ENCODE peak calls at places on chromosomes 4 and X, in eight cellular contexts. S, A, U, X, B, C, Q and H are unnamed samples.

GRCh38 chr4:185566972-185567749 is 31.9 kb upstream of the PDLIM3 start:
- DNase-seq in X (peak), S (peak), B (peak), Q (no peak), U (peak), A (no peak), C (no peak), H (no peak)

GRCh38 chr4:6892190-6892908 is 17.3 kb upstream of the TBC1D14 start:
- DNase-seq in S (no peak), U (no peak), X (peak), Q (peak), A (peak), B (peak), C (peak), H (no peak)

GRCh38 chr4:2417765-2418651 is at the start of gene ZFYVE28:
- DNase-seq in S (no peak), Q (no peak), U (no peak), B (no peak), C (no peak), A (no peak), X (peak), H (no peak)

GRCh38 chr4:6239968-6240367 is 29.7 kb upstream of the WFS1 start:
- DNase-seq in U (no peak), A (no peak), Q (no peak), B (no peak), X (no peak), S (no peak), C (no peak), H (no peak)

GRCh38 chr4:8838911-8839431 is 32.7 kb downstream of the HMX1 start:
- DNase-seq in A (no peak), C (no peak), B (no peak), Q (no peak), U (no peak), S (no peak), X (no peak), H (no peak)

GRCh38 chr4:78616046-78616498 is 64.5 kb downstream of the ANXA3 start:
- DNase-seq in C (no peak), A (no peak), Q (no peak), B (peak), X (peak), S (no peak), U (peak), H (no peak)

GRCh38 chr4:76232681-76233080 is 18.8 kb upstream of the FAM47E start:
- DNase-seq in X (no peak), U (no peak), Q (no peak), B (no peak), A (no peak), S (no peak), C (no peak), H (no peak)

GRCh38 chr4:81522711-81523110 is 51.0 kb upstream of the RASGEF1B start:
- DNase-seq in C (no peak), Q (no peak), A (no peak), B (no peak), S (no peak), X (no peak), U (no peak), H (no peak)

GRCh38 chrX:74519870-74520269 is 94.6 kb downstream of the RLIM start:
- DNase-seq in B (no peak), A (no peak), Q (peak), X (no peak), U (no peak), S (no peak), C (no peak), H (no peak)

GRCh38 chr4:182314537-182314936 is 71.3 kb downstream of the TENM3 start:
- DNase-seq in S (no peak), B (no peak), U (no peak), A (no peak), Q (no peak), C (no peak), X (no peak), H (no peak)

GRCh38 chrX:129139837-129140679 is 383.2 kb downstream of the SMARCA1 start:
- DNase-seq in C (no peak), Q (no peak), X (no peak), A (no peak), U (no peak), S (no peak), B (no peak), H (no peak)

GRCh38 chr4:106909776-106910175 is 126.3 kb downstream of the DKK2 start:
- DNase-seq in C (no peak), S (no peak), B (no peak), A (no peak), U (no peak), X (no peak), Q (no peak), H (no peak)

GRCh38 chr4:6986067-6986780 is 56.9 kb upstream of the TADA2B start:
- DNase-seq in S (peak), X (peak), A (no peak), B (peak), Q (peak), C (no peak), U (peak), H (no peak)

GRCh38 chr4:130147618-130148017 is 1051.7 kb downstream of the C4orf33 start:
- DNase-seq in U (no peak), B (no peak), A (no peak), Q (no peak), C (no peak), S (no peak), X (no peak), H (no peak)

GRCh38 chrX:38803286-38803608 is 2.0 kb downstream of the MID1IP1 start:
- DNase-seq in X (no peak), A (no peak), S (no peak), U (no peak), B (no peak), Q (no peak), C (no peak), H (no peak)

GRCh38 chrX:110133735-110134370 is 130.9 kb downstream of the TMEM164 start:
- DNase-seq in C (no peak), X (no peak), Q (no peak), U (no peak), S (no peak), A (no peak), B (no peak), H (no peak)

GRCh38 chrX:134180566-134180965 is 56.4 kb upstream of the CCDC160 start:
- DNase-seq in S (no peak), C (no peak), A (no peak), Q (no peak), X (no peak), U (no peak), B (no peak), H (no peak)

GRCh38 chrX:134294548-134294947 is 57.6 kb downstream of the CCDC160 start:
- DNase-seq in X (peak), S (no peak), A (no peak), U (no peak), B (peak), Q (no peak), C (no peak), H (no peak)

GRCh38 chrX:42094208-42094607 is 170.9 kb upstream of the CASK start:
- DNase-seq in B (no peak), A (no peak), S (no peak), C (no peak), U (no peak), X (peak), Q (no peak), H (no peak)

GRCh38 chr4:71187399-71188196 is 151.2 kb upstream of the SLC4A4 start:
- DNase-seq in B (peak), X (peak), C (no peak), A (peak), S (no peak), Q (peak), U (no peak), H (no peak)

GRCh38 chr4:140183270-140183669 is 29.3 kb upstream of the MAML3 start:
- DNase-seq in B (no peak), U (no peak), A (no peak), Q (no peak), X (no peak), S (no peak), C (no peak), H (no peak)

GRCh38 chr4:154779362-154779947 is 1.6 kb upstream of the RBM46 start:
- DNase-seq in S (no peak), X (peak), U (no peak), B (peak), A (no peak), C (no peak), Q (no peak), H (no peak)

GRCh38 chr4:121164291-121164690 is at the start of gene TNIP3:
- DNase-seq in Q (no peak), X (peak), U (no peak), B (no peak), C (no peak), A (no peak), S (no peak), H (no peak)

GRCh38 chr4:26992657-26993361 is 132.2 kb downstream of the STIM2 start:
- DNase-seq in C (no peak), Q (no peak), X (peak), S (peak), U (no peak), B (no peak), A (peak), H (no peak)

GRCh38 chr4:20193522-20193902 is 58.2 kb upstream of the SLIT2 start:
- DNase-seq in S (no peak), Q (no peak), B (no peak), U (no peak), X (no peak), A (no peak), C (no peak), H (no peak)

GRCh38 chr4:166965562-166965961 is 268.7 kb downstream of the SPOCK3 start:
- DNase-seq in U (no peak), B (no peak), A (no peak), Q (no peak), X (no peak), S (no peak), C (no peak), H (no peak)

GRCh38 chrX:42176790-42177189 is 253.4 kb upstream of the CASK start:
- DNase-seq in U (no peak), S (no peak), A (no peak), X (no peak), Q (no peak), B (no peak), C (no peak), H (no peak)

GRCh38 chr4:150315175-150315574 is 236.9 kb downstream of the DCLK2 start:
- DNase-seq in U (no peak), C (no peak), A (no peak), X (no peak), S (no peak), Q (no peak), B (no peak), H (no peak)

GRCh38 chr4:144575181-144575580 is 70.8 kb upstream of the HHIP start:
- DNase-seq in X (peak), U (no peak), Q (no peak), S (no peak), C (no peak), A (no peak), B (no peak), H (no peak)

GRCh38 chr4:165464813-165465381 is 86.1 kb downstream of the CPE start:
- DNase-seq in S (no peak), X (peak), U (no peak), Q (no peak), B (peak), A (peak), C (no peak), H (no peak)

GRCh38 chr4:59409647-59410046 is 1790.5 kb upstream of the ADGRL3 start:
- DNase-seq in C (no peak), S (no peak), U (no peak), B (no peak), X (no peak), Q (no peak), A (no peak), H (no peak)

GRCh38 chr4:94127707-94128328 is 79.8 kb upstream of the SMARCAD1 start:
- DNase-seq in Q (no peak), C (no peak), U (no peak), B (peak), X (peak), A (no peak), S (no peak), H (no peak)